ENCODE peak calls at places on chromosomes 11 and 22, in four cellular contexts. One of them, this sample, is unnamed.
A peak's percentile ranks its signal among the peaks of the same experiment; 100 is the strongest.

GRCh38 chr11:107176148-107177105 is 158.2 kb upstream of the GUCY1A2 start:
- DNase-seq in kidney tubule cell: no peak
- DNase-seq in tibial nerve: no peak
- DNase-seq in HT-29: no peak
- DNase-seq in this sample: no peak

GRCh38 chr11:69912911-69913451 is 93.8 kb upstream of the FGF3 start:
- DNase-seq in HT-29: peak; percentile 85
- DNase-seq in kidney tubule cell: no peak
- DNase-seq in tibial nerve: no peak
- DNase-seq in this sample: peak; percentile 42

GRCh38 chr11:71080239-71081097 is 171.9 kb downstream of the SHANK2 start:
- DNase-seq in tibial nerve: peak; percentile 78
- DNase-seq in kidney tubule cell: peak; percentile 75
- DNase-seq in HT-29: peak; percentile 89
- DNase-seq in this sample: peak; percentile 59

GRCh38 chr11:16899708-16900107 is 114.5 kb downstream of the PLEKHA7 start:
- DNase-seq in tibial nerve: no peak
- DNase-seq in kidney tubule cell: no peak
- DNase-seq in HT-29: no peak
- DNase-seq in this sample: no peak

GRCh38 chr11:133814588-133814987 is 30.7 kb downstream of the SPATA19 start:
- DNase-seq in kidney tubule cell: no peak
- DNase-seq in HT-29: no peak
- DNase-seq in tibial nerve: no peak
- DNase-seq in this sample: no peak

GRCh38 chr11:73310076-73310475 is 2.0 kb downstream of the ARHGEF17 start:
- DNase-seq in kidney tubule cell: no peak
- DNase-seq in tibial nerve: no peak
- DNase-seq in HT-29: no peak
- DNase-seq in this sample: no peak

GRCh38 chr11:116611998-116612620 is 160.7 kb downstream of the BUD13 start:
- DNase-seq in HT-29: no peak
- DNase-seq in kidney tubule cell: no peak
- DNase-seq in tibial nerve: no peak
- DNase-seq in this sample: no peak

GRCh38 chr11:62555464-62556092 is 9.0 kb upstream of the AHNAK start:
- DNase-seq in tibial nerve: peak; percentile 31
- DNase-seq in kidney tubule cell: peak; percentile 25
- DNase-seq in HT-29: peak; percentile 83
- DNase-seq in this sample: no peak

GRCh38 chr11:81744336-81745116 is 989.1 kb downstream of the FAM181B start:
- DNase-seq in HT-29: no peak
- DNase-seq in kidney tubule cell: no peak
- DNase-seq in tibial nerve: no peak
- DNase-seq in this sample: no peak

GRCh38 chr11:114612686-114613085 is 17.1 kb upstream of the NXPE4 start:
- DNase-seq in tibial nerve: no peak
- DNase-seq in HT-29: no peak
- DNase-seq in kidney tubule cell: no peak
- DNase-seq in this sample: no peak

GRCh38 chr11:15724611-15725010 is 609.9 kb downstream of the INSC start:
- DNase-seq in tibial nerve: no peak
- DNase-seq in HT-29: no peak
- DNase-seq in kidney tubule cell: no peak
- DNase-seq in this sample: no peak

GRCh38 chr11:85805387-85805786 is 5.6 kb downstream of the SYTL2 start:
- DNase-seq in kidney tubule cell: no peak
- DNase-seq in HT-29: no peak
- DNase-seq in tibial nerve: no peak
- DNase-seq in this sample: no peak

GRCh38 chr22:41512421-41513194 is 31.7 kb downstream of the POLR3H start:
- DNase-seq in tibial nerve: no peak
- DNase-seq in kidney tubule cell: peak; percentile 68
- DNase-seq in HT-29: no peak
- DNase-seq in this sample: peak; percentile 83

GRCh38 chr11:112776834-112777793 is 184.1 kb upstream of the NCAM1 start:
- DNase-seq in tibial nerve: no peak
- DNase-seq in HT-29: no peak
- DNase-seq in kidney tubule cell: no peak
- DNase-seq in this sample: no peak

GRCh38 chr11:126317681-126318641 is 14.1 kb downstream of the DCPS start:
- DNase-seq in kidney tubule cell: peak; percentile 44
- DNase-seq in HT-29: no peak
- DNase-seq in tibial nerve: peak; percentile 83
- DNase-seq in this sample: no peak

GRCh38 chr11:95092549-95093324 is 3.1 kb downstream of the ENDOD1 start:
- DNase-seq in tibial nerve: no peak
- DNase-seq in HT-29: peak; percentile 94
- DNase-seq in kidney tubule cell: peak; percentile 95
- DNase-seq in this sample: peak; percentile 16

GRCh38 chr11:28343304-28344233 is 235.4 kb downstream of the METTL15 start:
- DNase-seq in tibial nerve: no peak
- DNase-seq in kidney tubule cell: peak; percentile 58
- DNase-seq in HT-29: peak; percentile 77
- DNase-seq in this sample: peak; percentile 13

GRCh38 chr11:7640826-7641225 is 32.5 kb downstream of the CYB5R2 start:
- DNase-seq in HT-29: no peak
- DNase-seq in kidney tubule cell: no peak
- DNase-seq in tibial nerve: no peak
- DNase-seq in this sample: no peak

GRCh38 chr11:33633251-33634003 is 67.2 kb downstream of the C11orf91 start:
- DNase-seq in tibial nerve: no peak
- DNase-seq in kidney tubule cell: peak; percentile 79
- DNase-seq in HT-29: peak; percentile 93
- DNase-seq in this sample: peak; percentile 45